ENCODE peak calls at places on chromosomes 2 and 18, in four cellular contexts. I is stomach; C is aorta; P is CD8-positive, alpha-beta T cell. D is an unnamed sample.

GRCh38 chr18:72456802-72457201 is 87.3 kb downstream of the CBLN2 start:
- DNase-seq in I (no peak), C (no peak), P (no peak), D (no peak)

GRCh38 chr2:98464772-98465310 is 20.2 kb downstream of the INPP4A start:
- DNase-seq in I (no peak), C (peak; percentile 63), P (no peak), D (no peak)

GRCh38 chr2:55231546-55232083 is 478 bp downstream of the CLHC1 start:
- DNase-seq in I (no peak), C (peak; percentile 53), P (no peak), D (no peak)

GRCh38 chr2:110948027-110948687 is 172.6 kb upstream of the BCL2L11 start:
- DNase-seq in I (no peak), C (no peak), P (no peak), D (no peak)

GRCh38 chr2:110993557-110994231 is 127.0 kb upstream of the BCL2L11 start:
- DNase-seq in I (peak; percentile 51), C (no peak), P (no peak), D (peak; percentile 19)

GRCh38 chr2:227703961-227704360 is 13.9 kb downstream of the SLC19A3 start:
- DNase-seq in I (no peak), C (no peak), P (no peak), D (no peak)

GRCh38 chr2:73984922-73985317 is 210 bp downstream of the TET3 start:
- DNase-seq in I (peak; percentile 61), C (peak; percentile 73), P (peak; percentile 83), D (peak; percentile 48)

GRCh38 chr2:216047417-216047816 is 34.1 kb upstream of the MREG start:
- DNase-seq in I (no peak), C (no peak), P (no peak), D (no peak)

GRCh38 chr18:48405108-48405507 is 4.1 kb downstream of the ZBTB7C start:
- DNase-seq in I (no peak), C (no peak), P (no peak), D (no peak)

GRCh38 chr2:37641582-37642111 is 29.8 kb downstream of the CDC42EP3 start:
- DNase-seq in I (no peak), C (no peak), P (no peak), D (no peak)

GRCh38 chr2:239934571-239935171 is 90.5 kb downstream of the NDUFA10 start:
- DNase-seq in I (peak; percentile 62), C (peak; percentile 80), P (peak; percentile 63), D (peak; percentile 48)

GRCh38 chr2:109070290-109070689 is 58.7 kb upstream of the SH3RF3 start:
- DNase-seq in I (no peak), C (no peak), P (no peak), D (no peak)

GRCh38 chr2:211495339-211495738 is 938.9 kb downstream of the CPS1 start:
- DNase-seq in I (no peak), C (no peak), P (no peak), D (no peak)

GRCh38 chr2:168910330-168910729 is 9.2 kb downstream of the G6PC2 start:
- DNase-seq in I (no peak), C (no peak), P (no peak), D (no peak)

GRCh38 chr2:240930631-240931318 is 24.6 kb downstream of the CROCC2 start:
- DNase-seq in I (peak; percentile 17), C (no peak), P (peak; percentile 38), D (no peak)

GRCh38 chr2:16114836-16115235 is 174.5 kb downstream of the MYCN start:
- DNase-seq in I (peak; percentile 41), C (no peak), P (no peak), D (no peak)

GRCh38 chr2:24886640-24887324 is 33.3 kb downstream of the ADCY3 start:
- DNase-seq in I (no peak), C (no peak), P (no peak), D (no peak)

GRCh38 chr2:226794751-226795171 is 4.9 kb downstream of the IRS1 start:
- DNase-seq in I (no peak), C (no peak), P (no peak), D (no peak)

GRCh38 chr2:8319219-8319618 is 362.6 kb upstream of the ID2 start:
- DNase-seq in I (no peak), C (no peak), P (no peak), D (no peak)

GRCh38 chr2:75186829-75187228 is 12.5 kb downstream of the TACR1 start:
- DNase-seq in I (no peak), C (no peak), P (no peak), D (no peak)

GRCh38 chr2:54629914-54630609 is 93.4 kb upstream of the EML6 start:
- DNase-seq in I (peak; percentile 50), C (peak; percentile 53), P (no peak), D (no peak)

GRCh38 chr2:174901075-174901474 is 104.1 kb downstream of the CHN1 start:
- DNase-seq in I (no peak), C (no peak), P (no peak), D (no peak)

GRCh38 chr2:136118819-136119716 is 1.1 kb upstream of the CXCR4 start:
- DNase-seq in I (peak; percentile 64), C (peak; percentile 87), P (peak; percentile 91), D (peak; percentile 59)

GRCh38 chr18:74264303-74265020 is 27.3 kb downstream of the CYB5A start:
- DNase-seq in I (no peak), C (no peak), P (no peak), D (no peak)

GRCh38 chr2:25690058-25690457 is 16.7 kb upstream of the DTNB start:
- DNase-seq in I (peak; percentile 25), C (no peak), P (no peak), D (no peak)

GRCh38 chr2:2142350-2142749 is 188.7 kb downstream of the MYT1L start:
- DNase-seq in I (no peak), C (no peak), P (no peak), D (no peak)

GRCh38 chr18:30903566-30903965 is 139.0 kb downstream of the DSC3 start:
- DNase-seq in I (no peak), C (no peak), P (no peak), D (no peak)

GRCh38 chr2:227472265-227473018 is 486 bp downstream of the AGFG1 start:
- DNase-seq in I (peak; percentile 37), C (peak; percentile 64), P (no peak), D (peak; percentile 19)

GRCh38 chr2:99183025-99183424 is 2.0 kb downstream of the MRPL30 start:
- DNase-seq in I (no peak), C (no peak), P (no peak), D (no peak)

GRCh38 chr18:22005191-22005824 is 164.1 kb upstream of the GATA6 start:
- DNase-seq in I (no peak), C (peak; percentile 57), P (no peak), D (no peak)

GRCh38 chr2:217394510-217395351 is 534.9 kb upstream of the TNP1 start:
- DNase-seq in I (no peak), C (no peak), P (no peak), D (no peak)

GRCh38 chr2:217396586-217396985 is 536.7 kb upstream of the TNP1 start:
- DNase-seq in I (no peak), C (no peak), P (no peak), D (no peak)

GRCh38 chr2:217396165-217396564 is 536.3 kb upstream of the TNP1 start:
- DNase-seq in I (no peak), C (no peak), P (no peak), D (no peak)

GRCh38 chr2:217392930-217393584 is 533.2 kb upstream of the TNP1 start:
- DNase-seq in I (no peak), C (no peak), P (no peak), D (no peak)

GRCh38 chr2:217393585-217394032 is 533.7 kb upstream of the TNP1 start:
- DNase-seq in I (peak; percentile 42), C (peak; percentile 73), P (no peak), D (peak; percentile 50)
- H3K4me3 ChIP-seq in I (no peak overlapping the region), C (no peak overlapping the region), P (no peak overlapping the region), D (no peak overlapping the region)

GRCh38 chr2:180336550-180336949 is 329.5 kb upstream of the CWC22 start:
- DNase-seq in I (no peak), C (no peak), P (no peak), D (no peak)
- H3K4me3 ChIP-seq in I (no peak overlapping the region), C (no peak overlapping the region), P (no peak overlapping the region), D (no peak overlapping the region)

GRCh38 chr2:185736210-185736609 is 2.4 kb upstream of the FSIP2 start:
- DNase-seq in I (no peak), C (no peak), P (no peak), D (no peak)

GRCh38 chr2:185734658-185735057 is 3.9 kb upstream of the FSIP2 start:
- DNase-seq in I (no peak), C (no peak), P (no peak), D (no peak)

GRCh38 chr2:185738679-185739472 is at the start of gene FSIP2:
- DNase-seq in I (peak; percentile 70), C (peak; percentile 61), P (no peak), D (peak; percentile 5)
- H3K4me3 ChIP-seq in I (peak within 1 kb of the TSS; percentile 42), C (no peak within 1 kb of the TSS), P (no peak within 1 kb of the TSS), D (no peak within 1 kb of the TSS)

GRCh38 chr18:80034068-80034851 is at the start of gene RBFA:
- DNase-seq in I (peak; percentile 100), C (peak; percentile 100), P (peak; percentile 100), D (peak; percentile 100)

GRCh38 chr18:80037869-80038630 is 3.8 kb downstream of the RBFA start:
- DNase-seq in I (no peak), C (no peak), P (no peak), D (no peak)

GRCh38 chr18:80037300-80037699 is 3.1 kb downstream of the RBFA start:
- DNase-seq in I (no peak), C (no peak), P (no peak), D (no peak)

GRCh38 chr18:80034852-80035406 is 695 bp downstream of the RBFA start:
- DNase-seq in I (no peak), C (no peak), P (no peak), D (no peak)

DNA sequence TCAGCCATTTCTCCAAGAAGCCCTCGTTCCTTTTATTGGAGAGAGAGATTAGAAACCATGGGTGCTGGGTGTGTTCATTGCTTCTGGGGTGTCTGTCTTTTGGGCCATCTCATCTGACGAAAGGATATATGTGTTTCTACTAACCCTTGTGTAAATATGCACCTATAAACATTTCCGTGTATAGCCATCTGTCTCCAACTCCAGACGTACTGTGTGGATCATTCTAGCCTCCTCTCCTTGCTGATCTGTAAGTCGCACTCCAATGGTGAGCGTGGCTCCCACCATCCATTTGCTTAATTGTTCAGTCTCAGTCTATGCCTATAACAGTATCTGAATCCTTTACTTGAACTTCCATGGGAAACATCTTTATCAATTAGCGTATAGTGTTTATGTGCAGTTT is 1.8 kb downstream of the RBFA start:
- DNase-seq in I (no peak), C (no peak), P (no peak), D (no peak)
- H3K4me3 ChIP-seq in I (no peak overlapping the region), C (no peak overlapping the region), P (no peak overlapping the region), D (no peak overlapping the region)

DNA sequence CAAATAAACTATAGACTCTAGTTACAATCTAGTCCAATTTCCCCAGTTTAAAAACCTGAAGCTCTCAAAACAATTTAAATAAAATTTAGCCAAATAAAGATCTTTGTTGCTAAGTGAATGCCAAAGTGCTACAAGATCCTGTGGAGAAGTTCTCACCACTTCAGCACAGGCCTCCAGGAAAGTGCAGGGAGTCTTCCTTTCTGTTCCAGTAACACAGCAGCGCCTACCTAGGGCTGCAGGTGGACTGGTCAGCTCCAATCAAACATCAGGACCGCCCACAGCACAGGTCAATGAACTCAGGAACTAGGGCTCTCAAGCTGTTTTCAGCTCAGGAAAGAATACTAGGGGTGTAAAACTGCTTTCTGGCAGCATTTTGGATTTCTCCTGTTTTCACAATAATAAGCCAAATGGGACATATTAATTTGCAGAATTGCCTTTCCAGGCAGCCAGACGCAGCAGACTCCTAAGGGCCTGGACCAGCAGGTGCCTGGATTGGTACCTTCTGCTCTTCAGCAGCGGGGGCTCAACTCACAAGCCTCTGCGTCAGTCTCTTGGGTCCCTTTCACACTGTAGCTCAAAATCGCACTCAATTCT is 1.5 kb downstream of the FAM110C start:
- DNase-seq in I (peak; percentile 66), C (no peak), P (no peak), D (no peak)
- H3K4me3 ChIP-seq in I (peak overlapping the region; percentile 56), C (no peak overlapping the region), P (peak overlapping the region; percentile 40), D (no peak overlapping the region)

GRCh38 chr2:191571163-191571769 is 106.7 kb upstream of the NABP1 start:
- DNase-seq in I (no peak), C (no peak), P (no peak), D (no peak)
- H3K4me3 ChIP-seq in I (no peak overlapping the region), C (no peak overlapping the region), P (no peak overlapping the region), D (peak overlapping the region; percentile 31)

D was measured in heart right ventricle.